ENCODE peak calls at places on chromosomes 3 and 15, in ten cellular contexts. E is PC-9, N is body of pancreas, X is GM23338, P is H1, T is colonic mucosa, G is IMR-90, D is ovary, O is Panc1, C is sigmoid colon. U is an unnamed sample.

GRCh38 chr3:22443834-22444233 is 692.8 kb upstream of the ZNF385D start:
- DNase-seq in E (no peak), N (no peak), X (no peak), P (no peak), T (no peak), G (no peak), D (no peak), O (no peak), C (no peak), U (no peak)

GRCh38 chr3:14522129-14522691 is 17.9 kb downstream of the GRIP2 start:
- DNase-seq in E (no peak), N (no peak), X (no peak), P (no peak), T (no peak), G (no peak), D (no peak), O (no peak), C (peak; percentile 65), U (no peak)

GRCh38 chr3:70811880-70812279 is 499.4 kb upstream of the MDFIC2 start:
- DNase-seq in E (no peak), N (no peak), X (no peak), P (no peak), T (no peak), G (peak; percentile 81), D (no peak), O (no peak), C (peak; percentile 70), U (no peak)

GRCh38 chr3:45596290-45596791 is 1.8 kb downstream of the LIMD1 start:
- DNase-seq in E (no peak), N (no peak), X (no peak), P (no peak), T (peak; percentile 43), G (no peak), D (no peak), O (no peak), C (no peak), U (no peak)

GRCh38 chr15:56052389-56053045 is 59.1 kb upstream of the NEDD4 start:
- DNase-seq in E (peak; percentile 41), N (no peak), X (peak; percentile 76), P (no peak), T (no peak), G (peak; percentile 68), D (no peak), O (peak; percentile 43), C (no peak), U (peak; percentile 44)

GRCh38 chr3:34547297-34547920 is 749.0 kb downstream of the PDCD6IP start:
- DNase-seq in E (no peak), N (no peak), X (no peak), P (no peak), T (no peak), G (no peak), D (no peak), O (no peak), C (no peak), U (no peak)

GRCh38 chr15:68057089-68057488 is 3.0 kb downstream of the PIAS1 start:
- DNase-seq in E (no peak), N (no peak), X (no peak), P (no peak), T (no peak), G (no peak), D (no peak), O (no peak), C (no peak), U (no peak)

GRCh38 chr15:66573348-66573718 is 7.5 kb upstream of the LCTL start:
- DNase-seq in E (no peak), N (no peak), X (no peak), P (no peak), T (no peak), G (no peak), D (no peak), O (no peak), C (no peak), U (no peak)

GRCh38 chr3:48963591-48963990 is 26.4 kb upstream of the P4HTM start:
- DNase-seq in E (no peak), N (no peak), X (peak; percentile 23), P (no peak), T (no peak), G (no peak), D (no peak), O (no peak), C (no peak), U (no peak)

GRCh38 chr3:47193871-47194859 is 30.3 kb upstream of the SETD2 start:
- DNase-seq in E (no peak), N (no peak), X (no peak), P (no peak), T (no peak), G (peak; percentile 56), D (no peak), O (no peak), C (no peak), U (no peak)

GRCh38 chr15:100276519-100276918 is 65.3 kb downstream of the ADAMTS17 start:
- DNase-seq in E (no peak), N (no peak), X (no peak), P (no peak), T (no peak), G (no peak), D (no peak), O (no peak), C (no peak), U (no peak)

GRCh38 chr15:65312400-65312916 is 8.0 kb downstream of the RNU5B-1 start:
- DNase-seq in E (no peak), N (no peak), X (no peak), P (no peak), T (no peak), G (no peak), D (no peak), O (no peak), C (no peak), U (no peak)

GRCh38 chr15:35430301-35430700 is 115.7 kb downstream of the DPH6 start:
- DNase-seq in E (no peak), N (no peak), X (no peak), P (no peak), T (no peak), G (no peak), D (no peak), O (no peak), C (no peak), U (no peak)

GRCh38 chr3:64977308-64978100 is 289.7 kb upstream of the ADAMTS9 start:
- DNase-seq in E (peak; percentile 78), N (no peak), X (peak; percentile 13), P (peak; percentile 38), T (no peak), G (peak; percentile 78), D (no peak), O (no peak), C (no peak), U (no peak)

GRCh38 chr3:101806491-101806890 is 27.5 kb downstream of the NXPE3 start:
- DNase-seq in E (no peak), N (no peak), X (no peak), P (no peak), T (no peak), G (no peak), D (no peak), O (no peak), C (no peak), U (no peak)

GRCh38 chr3:53104762-53105161 is 25.5 kb downstream of the RFT1 start:
- DNase-seq in E (no peak), N (no peak), X (no peak), P (no peak), T (no peak), G (no peak), D (no peak), O (no peak), C (no peak), U (no peak)

GRCh38 chr15:78167227-78167888 is 18.2 kb downstream of the IDH3A start:
- DNase-seq in E (no peak), N (no peak), X (no peak), P (no peak), T (peak; percentile 15), G (no peak), D (no peak), O (no peak), C (no peak), U (no peak)
- H3K4me3 ChIP-seq in E (no peak overlapping the region), N (no peak overlapping the region), X (no peak overlapping the region), P (no peak overlapping the region), T (no peak overlapping the region), G (no peak overlapping the region), D (no peak overlapping the region), O (no peak overlapping the region), C (no peak overlapping the region), U (no peak overlapping the region)

DNA sequence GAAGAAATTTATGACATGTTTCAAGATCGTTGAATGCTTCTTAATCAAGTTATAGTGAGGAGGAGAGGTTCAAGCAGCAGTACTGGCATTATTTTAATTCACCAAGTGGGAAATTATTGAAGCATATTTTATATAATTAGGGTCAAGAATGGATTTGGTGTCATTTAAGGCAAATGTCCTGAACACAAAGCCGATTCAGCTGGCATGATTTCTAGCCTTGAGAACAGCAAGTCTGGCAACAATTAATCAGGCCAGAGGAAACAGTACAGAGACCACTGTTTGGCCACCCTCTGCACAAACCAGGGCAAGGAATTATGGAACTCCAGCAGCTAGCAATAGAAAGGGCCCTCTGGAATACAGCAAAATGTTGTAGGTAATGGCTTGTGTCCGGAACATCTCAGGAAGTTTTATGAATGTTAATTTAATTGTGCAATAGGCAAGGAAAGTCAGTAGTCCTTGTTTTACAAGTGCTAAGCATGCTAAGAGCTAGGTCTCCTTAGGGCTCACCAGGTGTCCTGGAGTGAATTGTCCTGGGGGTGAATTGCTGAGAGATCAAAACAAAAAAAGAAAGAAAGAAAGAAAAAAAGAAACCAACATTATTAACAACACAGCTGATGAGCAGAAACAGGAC is 38.7 kb upstream of the SNRK start:
- DNase-seq in E (no peak), N (no peak), X (no peak), P (no peak), T (no peak), G (no peak), D (no peak), O (no peak), C (no peak), U (no peak)
- H3K27ac ChIP-seq in E (no peak overlapping the region), N (no peak overlapping the region), X (no peak overlapping the region), P (no peak overlapping the region), T (no peak overlapping the region), G (no peak overlapping the region), D (no peak overlapping the region), O (no peak overlapping the region), C (no peak overlapping the region), U (no peak overlapping the region)

GRCh38 chr3:50193286-50193685 is 1.9 kb downstream of the GNAT1 start:
- DNase-seq in E (no peak), N (no peak), X (no peak), P (no peak), T (no peak), G (no peak), D (no peak), O (no peak), C (no peak), U (no peak)
- H3K4me3 ChIP-seq in E (no peak overlapping the region), N (no peak overlapping the region), X (no peak overlapping the region), P (no peak overlapping the region), T (no peak overlapping the region), G (no peak overlapping the region), D (no peak overlapping the region), O (no peak overlapping the region), C (no peak overlapping the region), U (no peak overlapping the region)

GRCh38 chr3:143531101-143531500 is 317.2 kb downstream of the SLC9A9 start:
- DNase-seq in E (no peak), N (no peak), X (no peak), P (no peak), T (no peak), G (no peak), D (no peak), O (no peak), C (no peak), U (no peak)
- H3K27ac ChIP-seq in E (no peak overlapping the region), N (no peak overlapping the region), X (no peak overlapping the region), P (no peak overlapping the region), T (no peak overlapping the region), G (no peak overlapping the region), D (no peak overlapping the region), O (no peak overlapping the region), C (no peak overlapping the region), U (no peak overlapping the region)